ENCODE peak calls at places on chromosomes 13 and 19, in eight cellular contexts. Q is psoas muscle, M is IMR-90, C is AG04450, P is breast epithelium, I is aorta, K is mesendoderm, U is thoracic aorta. R is an unnamed sample.

GRCh38 chr13:75901509-75901908 is 265.4 kb downstream of the LMO7 start:
- DNase-seq in P (no peak), C (no peak), M (no peak), U (no peak), I (no peak), K (no peak), Q (no peak), R (no peak)

GRCh38 chr19:16836115-16836905 is 7.1 kb downstream of the SIN3B start:
- DNase-seq in M (peak; percentile 39), I (no peak), K (no peak), Q (no peak), C (no peak), P (no peak), U (no peak), R (no peak)

GRCh38 chr13:113083022-113083373 is 22.6 kb upstream of the F7 start:
- DNase-seq in P (no peak), I (no peak), U (no peak), M (no peak), Q (peak; percentile 21), K (no peak), C (no peak), R (no peak)

GRCh38 chr13:36919206-36919832 is 719 bp downstream of the SMAD9 start:
- DNase-seq in Q (no peak), P (no peak), U (peak; percentile 5), C (no peak), M (peak; percentile 17), K (peak; percentile 75), I (peak; percentile 78), R (no peak)

GRCh38 chr19:5947435-5947834 is 30.5 kb downstream of the RANBP3 start:
- DNase-seq in Q (peak; percentile 79), I (no peak), K (no peak), M (peak; percentile 67), C (no peak), U (no peak), P (no peak), R (no peak)

GRCh38 chr13:80337706-80338105 is 3.2 kb downstream of the SPRY2 start:
- DNase-seq in U (no peak), Q (no peak), M (no peak), C (no peak), P (no peak), I (no peak), K (no peak), R (no peak)

GRCh38 chr13:49356224-49356623 is 87.6 kb downstream of the CAB39L start:
- DNase-seq in K (no peak), I (no peak), M (peak; percentile 96), P (no peak), C (peak; percentile 73), U (no peak), Q (no peak), R (no peak)

GRCh38 chr19:3691726-3692125 is 8.5 kb downstream of the PIP5K1C start:
- DNase-seq in M (no peak), C (no peak), U (no peak), K (no peak), Q (no peak), I (no peak), P (no peak), R (no peak)

GRCh38 chr13:19763618-19764017 is 19.1 kb downstream of the PSPC1 start:
- DNase-seq in P (no peak), U (no peak), M (no peak), I (no peak), C (no peak), K (no peak), Q (no peak), R (no peak)

GRCh38 chr13:58655086-58655485 is 1023.5 kb downstream of the PCDH17 start:
- DNase-seq in C (no peak), M (no peak), I (no peak), Q (no peak), P (no peak), K (no peak), U (no peak), R (no peak)

GRCh38 chr13:106234656-106235055 is 300.8 kb downstream of the EFNB2 start:
- DNase-seq in Q (no peak), I (no peak), M (no peak), K (no peak), C (no peak), P (no peak), U (no peak), R (no peak)

GRCh38 chr19:46634045-46634655 is 1.9 kb downstream of the GNG8 start:
- DNase-seq in P (peak; percentile 91), C (no peak), U (peak; percentile 57), Q (peak; percentile 91), K (peak; percentile 95), I (peak; percentile 98), M (peak; percentile 64), R (peak; percentile 92)

GRCh38 chr19:49475995-49476880 is 2.2 kb downstream of the FLT3LG start:
- DNase-seq in K (peak; percentile 93), M (no peak), I (peak; percentile 86), U (no peak), C (no peak), Q (peak; percentile 73), P (no peak), R (no peak)

GRCh38 chr13:110326263-110326904 is 19.3 kb downstream of the COL4A2 start:
- DNase-seq in K (no peak), C (no peak), P (no peak), Q (no peak), U (no peak), I (no peak), M (no peak), R (peak; percentile 86)

GRCh38 chr19:52600639-52601024 is 30.5 kb downstream of the ZNF701 start:
- DNase-seq in I (peak; percentile 80), Q (peak; percentile 58), M (peak; percentile 3), P (no peak), U (no peak), C (no peak), K (no peak), R (no peak)

GRCh38 chr19:45506246-45506990 is 861 bp upstream of the VASP start:
- DNase-seq in C (peak; percentile 66), K (peak; percentile 97), U (peak; percentile 65), M (peak; percentile 88), P (peak; percentile 97), Q (peak; percentile 97), I (peak; percentile 99), R (peak; percentile 94)

GRCh38 chr13:32229443-32229842 is 85.7 kb downstream of the ZAR1L start:
- DNase-seq in U (no peak), I (no peak), K (no peak), P (no peak), C (no peak), M (peak; percentile 28), Q (no peak), R (no peak)

GRCh38 chr13:87777395-87777794 is 106.2 kb downstream of the SLITRK5 start:
- DNase-seq in C (no peak), Q (no peak), K (peak; percentile 49), M (no peak), U (no peak), I (no peak), P (no peak), R (no peak)

GRCh38 chr19:7744199-7744786 is 3.0 kb downstream of the CD209 start:
- DNase-seq in Q (no peak), C (no peak), I (no peak), M (no peak), U (no peak), K (no peak), P (no peak), R (no peak)

DNA sequence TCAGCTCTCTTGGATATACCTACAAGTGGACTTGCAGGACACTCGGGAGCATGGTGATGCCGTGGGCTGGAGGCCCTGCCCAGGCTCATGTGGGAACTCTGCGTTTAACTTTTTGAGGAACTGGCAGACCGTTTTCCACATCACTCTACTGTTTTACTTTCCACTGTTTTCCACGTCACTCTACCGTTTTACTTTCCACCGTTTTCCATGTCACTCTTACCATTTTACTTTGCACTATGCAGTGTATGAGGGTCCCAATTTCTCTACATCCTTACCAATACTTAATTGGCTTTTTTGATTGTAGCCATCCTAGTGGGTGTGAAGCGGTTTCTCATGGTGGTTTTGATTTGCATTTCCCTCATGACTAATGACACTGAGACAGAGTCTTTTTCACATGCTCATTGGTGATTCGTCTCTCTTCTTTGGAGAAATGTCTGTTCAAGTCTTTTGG is 40.5 kb downstream of the GATAD2A start:
- DNase-seq in U (no peak), M (peak; percentile 40), C (no peak), Q (no peak), P (no peak), K (no peak), I (no peak), R (no peak)
- H3K27ac ChIP-seq in U (no peak overlapping the region), M (no peak overlapping the region), C (no peak overlapping the region), Q (no peak overlapping the region), P (no peak overlapping the region), K (no peak overlapping the region), I (no peak overlapping the region), R (no peak overlapping the region)

GRCh38 chr13:100088282-100088647 is 628 bp upstream of the PCCA start:
- DNase-seq in C (no peak), I (no peak), P (no peak), M (no peak), U (no peak), K (no peak), Q (no peak), R (no peak)
- H3K27ac ChIP-seq in C (no peak overlapping the region), I (no peak overlapping the region), P (peak overlapping the region; percentile 77), M (peak overlapping the region; percentile 59), U (peak overlapping the region; percentile 32), K (peak overlapping the region; percentile 10), Q (peak overlapping the region; percentile 83), R (peak overlapping the region; percentile 58)

GRCh38 chr19:42244452-42245220 is 2.2 kb upstream of the GSK3A start:
- DNase-seq in M (peak; percentile 93), I (peak; percentile 97), P (peak; percentile 93), U (peak; percentile 71), C (peak; percentile 85), K (peak; percentile 98), Q (peak; percentile 95), R (peak; percentile 97)
- H3K27ac ChIP-seq in M (peak overlapping the region; percentile 89), I (no peak overlapping the region), P (peak overlapping the region; percentile 100), U (peak overlapping the region; percentile 95), C (peak overlapping the region; percentile 65), K (no peak overlapping the region), Q (peak overlapping the region; percentile 93), R (peak overlapping the region; percentile 94)

GRCh38 chr19:15563325-15563794 is 51.7 kb upstream of the CYP4F8 start:
- DNase-seq in Q (no peak), U (no peak), C (no peak), P (peak; percentile 65), K (no peak), M (no peak), I (peak; percentile 49), R (no peak)

GRCh38 chr19:15562145-15562544 is 52.9 kb upstream of the CYP4F8 start:
- DNase-seq in I (peak; percentile 15), M (no peak), Q (no peak), P (no peak), C (no peak), U (no peak), K (no peak), R (no peak)

GRCh38 chr19:15564534-15565168 is 50.4 kb upstream of the CYP4F8 start:
- DNase-seq in P (no peak), M (no peak), Q (no peak), U (no peak), K (no peak), C (no peak), I (peak; percentile 57), R (no peak)

GRCh38 chr19:15562861-15563260 is 52.2 kb upstream of the CYP4F8 start:
- DNase-seq in M (peak; percentile 4), C (peak; percentile 11), P (peak; percentile 67), U (no peak), Q (no peak), K (no peak), I (no peak), R (no peak)

DNA sequence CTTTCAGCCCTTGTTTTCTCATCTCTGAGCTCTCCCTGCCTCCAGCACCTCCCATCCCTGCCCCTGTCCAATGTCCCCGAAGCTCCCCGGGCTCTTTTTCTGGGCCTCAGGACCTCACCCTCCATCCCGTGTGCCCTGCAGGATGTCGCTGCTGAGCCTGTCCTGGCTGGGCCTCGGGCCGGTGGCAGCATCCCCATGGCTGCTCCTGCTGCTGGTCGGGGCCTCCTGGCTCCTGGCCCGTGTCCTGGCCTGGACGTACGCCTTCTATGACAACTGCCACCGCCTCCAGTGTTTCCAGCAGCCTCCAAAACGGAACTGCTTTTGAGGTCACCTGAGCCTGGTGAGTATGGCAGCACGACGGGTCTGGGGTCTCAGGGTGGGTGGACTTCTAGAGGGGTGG is 51.1 kb upstream of the CYP4F8 start:
- DNase-seq in K (no peak), M (no peak), P (peak; percentile 63), C (no peak), I (peak; percentile 51), U (no peak), Q (no peak), R (no peak)
- H3K27ac ChIP-seq in K (no peak overlapping the region), M (no peak overlapping the region), P (peak overlapping the region; percentile 55), C (no peak overlapping the region), I (no peak overlapping the region), U (no peak overlapping the region), Q (no peak overlapping the region), R (no peak overlapping the region)

R was measured in coronary artery.